ENCODE peak calls at places on chromosomes 12 and 14, in eight cellular contexts. L is NCI-H1436; H is NCI-H1092 treated with DMSO at 0.1 percent for 48 hours; F is GM13976; D is nephron progenitor cell; U is stimulated activated CD8-positive, alpha-beta memory T cell treated with anti-CD3 and anti-CD28 coated beads, Interleukin-2, amount 100 ng/mL, for 1 hour; T is A549; C is NCI-H1105 treated with DMSO at 0.1 percent for 48 hours. J is an unnamed sample.

GRCh38 chr12:132336451-132337413 is 7.3 kb upstream of the GALNT9 start:
- DNase-seq in L (no peak), H (no peak), F (no peak), D (no peak), U (no peak), T (no peak), C (no peak), J (no peak)

GRCh38 chr12:115245005-115245404 is 561.0 kb upstream of the TBX3 start:
- DNase-seq in L (no peak), H (no peak), F (no peak), D (no peak), U (no peak), T (no peak), C (no peak), J (no peak)

GRCh38 chr12:6069452-6070093 is 54.9 kb downstream of the VWF start:
- DNase-seq in L (no peak), H (no peak), F (no peak), D (no peak), U (no peak), T (no peak), C (no peak), J (no peak)

GRCh38 chr12:95808146-95808545 is 17.6 kb upstream of the NTN4 start:
- DNase-seq in L (no peak), H (no peak), F (no peak), D (no peak), U (no peak), T (no peak), C (no peak), J (no peak)

GRCh38 chr12:46608431-46609280 is 217.1 kb downstream of the SLC38A4 start:
- DNase-seq in L (no peak), H (no peak), F (no peak), D (no peak), U (no peak), T (no peak), C (no peak), J (no peak)

GRCh38 chr14:69571879-69572633 is 2.6 kb downstream of the CCDC177 start:
- DNase-seq in L (no peak), H (no peak), F (peak), D (no peak), U (no peak), T (no peak), C (no peak), J (no peak)

GRCh38 chr12:124804011-124804621 is 59.5 kb downstream of the SCARB1 start:
- DNase-seq in L (no peak), H (no peak), F (no peak), D (no peak), U (no peak), T (peak), C (no peak), J (no peak)

GRCh38 chr12:51905507-51906438 is 1.5 kb upstream of the ACVRL1 start:
- DNase-seq in L (no peak), H (no peak), F (no peak), D (no peak), U (no peak), T (no peak), C (no peak), J (peak)

GRCh38 chr12:124410354-124411175 is 115.7 kb downstream of the RFLNA start:
- DNase-seq in L (no peak), H (peak), F (no peak), D (peak), U (no peak), T (no peak), C (no peak), J (no peak)

GRCh38 chr14:49549881-49550280 is 36.3 kb downstream of the RPS29 start:
- DNase-seq in L (no peak), H (no peak), F (no peak), D (no peak), U (no peak), T (no peak), C (no peak), J (no peak)

GRCh38 chr12:20305470-20305869 is 62.9 kb upstream of the PDE3A start:
- DNase-seq in L (no peak), H (no peak), F (no peak), D (no peak), U (no peak), T (no peak), C (no peak), J (peak)

GRCh38 chr12:120766569-120766965 is 40.9 kb downstream of the ACADS start:
- DNase-seq in L (no peak), H (no peak), F (no peak), D (no peak), U (no peak), T (no peak), C (no peak), J (no peak)

GRCh38 chr12:65368071-65368470 is 89.6 kb downstream of the MSRB3 start:
- DNase-seq in L (no peak), H (no peak), F (no peak), D (no peak), U (no peak), T (no peak), C (no peak), J (no peak)

GRCh38 chr14:101707285-101707842 is 54.1 kb upstream of the PPP2R5C start:
- DNase-seq in L (peak), H (peak), F (peak), D (peak), U (no peak), T (peak), C (peak), J (peak)

GRCh38 chr12:18629916-18630315 is 107.9 kb downstream of the PLCZ1 start:
- DNase-seq in L (no peak), H (no peak), F (no peak), D (no peak), U (no peak), T (no peak), C (no peak), J (no peak)

GRCh38 chr12:107372229-107372658 is 278.9 kb upstream of the CRY1 start:
- DNase-seq in L (no peak), H (no peak), F (no peak), D (no peak), U (no peak), T (no peak), C (no peak), J (no peak)

GRCh38 chr14:44961151-44961729 is 507 bp downstream of the KLHL28 start:
- DNase-seq in L (peak), H (peak), F (peak), D (peak), U (peak), T (peak), C (peak), J (peak)

GRCh38 chr12:75960086-75960910 is 71.3 kb downstream of the PHLDA1 start:
- DNase-seq in L (no peak), H (no peak), F (peak), D (no peak), U (no peak), T (no peak), C (peak), J (no peak)

GRCh38 chr12:19382111-19382526 is 57.2 kb upstream of the AEBP2 start:
- DNase-seq in L (peak), H (no peak), F (peak), D (no peak), U (no peak), T (peak), C (no peak), J (no peak)

GRCh38 chr12:8572507-8572906 is 31.8 kb upstream of the CLEC4E start:
- DNase-seq in L (no peak), H (no peak), F (no peak), D (no peak), U (no peak), T (no peak), C (no peak), J (no peak)

GRCh38 chr14:101719045-101719645 is 42.4 kb upstream of the PPP2R5C start:
- DNase-seq in L (no peak), H (no peak), F (peak), D (no peak), U (no peak), T (no peak), C (no peak), J (no peak)

GRCh38 chr12:122203301-122203967 is at the start of gene B3GNT4:
- DNase-seq in L (peak), H (peak), F (peak), D (peak), U (no peak), T (peak), C (peak), J (no peak)

GRCh38 chr14:99270491-99271287 is 1.3 kb downstream of the BCL11B start:
- DNase-seq in L (no peak), H (peak), F (no peak), D (peak), U (no peak), T (no peak), C (peak), J (no peak)

GRCh38 chr12:57149309-57149900 is 2.0 kb upstream of the LRP1-AS start:
- DNase-seq in L (no peak), H (no peak), F (no peak), D (no peak), U (no peak), T (no peak), C (no peak), J (no peak)

GRCh38 chr12:49456280-49456679 is 82.5 kb upstream of the KCNH3 start:
- DNase-seq in L (no peak), H (no peak), F (no peak), D (no peak), U (no peak), T (no peak), C (no peak), J (no peak)

GRCh38 chr12:56781726-56782125 is 18.6 kb downstream of the HSD17B6 start:
- DNase-seq in L (no peak), H (no peak), F (no peak), D (no peak), U (no peak), T (no peak), C (no peak), J (no peak)

GRCh38 chr12:124780752-124781685 is 82.6 kb downstream of the SCARB1 start:
- DNase-seq in L (no peak), H (no peak), F (no peak), D (no peak), U (no peak), T (no peak), C (no peak), J (no peak)

GRCh38 chr12:109820921-109821381 is 12.2 kb downstream of the TRPV4 start:
- DNase-seq in L (no peak), H (no peak), F (no peak), D (no peak), U (no peak), T (no peak), C (peak), J (no peak)

GRCh38 chr12:98399532-98399931 is 115.9 kb upstream of the TMPO start:
- DNase-seq in L (no peak), H (no peak), F (peak), D (peak), U (peak), T (peak), C (no peak), J (no peak)

GRCh38 chr14:80390911-80391310 is 179.6 kb upstream of the DIO2 start:
- DNase-seq in L (no peak), H (no peak), F (no peak), D (no peak), U (no peak), T (peak), C (no peak), J (no peak)

GRCh38 chr12:55823419-55823818 is 5.6 kb downstream of the ORMDL2 start:
- DNase-seq in L (no peak), H (no peak), F (no peak), D (no peak), U (no peak), T (no peak), C (no peak), J (no peak)

GRCh38 chr12:103241184-103241583 is 254.6 kb downstream of the C12orf42 start:
- DNase-seq in L (peak), H (peak), F (no peak), D (no peak), U (no peak), T (no peak), C (peak), J (no peak)

GRCh38 chr12:109888179-109889020 is 8.1 kb upstream of the GLTP start:
- DNase-seq in L (no peak), H (no peak), F (no peak), D (no peak), U (no peak), T (peak), C (no peak), J (peak)